ENCODE peak calls at places on chromosomes 1 and 21, in ten cellular contexts. E, V, W, T, O, Y, N, L, I and M are unnamed samples.

GRCh38 chr1:71047635-71048607 is at the start of gene PTGER3:
- DNase-seq in E (peak), V (peak), W (peak), T (peak), O (peak), Y (peak), N (peak), L (peak), I (peak), M (no peak)

GRCh38 chr1:197178998-197179397 is 32.5 kb upstream of the ASPM start:
- DNase-seq in E (peak), V (no peak), W (peak), T (no peak), O (peak), Y (no peak), N (no peak), L (no peak), I (peak), M (no peak)

GRCh38 chr1:109910123-109910962 is at the start of gene CSF1:
- DNase-seq in E (peak), V (peak), W (peak), T (peak), O (peak), Y (peak), N (peak), L (peak), I (no peak), M (peak)

GRCh38 chr21:28754127-28754611 is 238.5 kb downstream of the LTN1 start:
- DNase-seq in E (no peak), V (no peak), W (peak), T (no peak), O (peak), Y (no peak), N (peak), L (no peak), I (no peak), M (no peak)

GRCh38 chr21:36695671-36696389 is 3.1 kb upstream of the SIM2 start:
- DNase-seq in E (no peak), V (no peak), W (no peak), T (no peak), O (no peak), Y (no peak), N (peak), L (no peak), I (no peak), M (no peak)

GRCh38 chr1:212700892-212701819 is 1.5 kb upstream of the BATF3 start:
- DNase-seq in E (peak), V (peak), W (peak), T (peak), O (peak), Y (no peak), N (peak), L (no peak), I (peak), M (peak)

GRCh38 chr1:196558424-196558823 is 49.8 kb downstream of the KCNT2 start:
- DNase-seq in E (peak), V (no peak), W (peak), T (peak), O (peak), Y (no peak), N (no peak), L (no peak), I (no peak), M (peak)

GRCh38 chr1:207868252-207868768 is 42.6 kb downstream of the CD34 start:
- DNase-seq in E (peak), V (peak), W (peak), T (peak), O (peak), Y (peak), N (no peak), L (no peak), I (no peak), M (no peak)

GRCh38 chr1:91757760-91758545 is 128.0 kb downstream of the TGFBR3 start:
- DNase-seq in E (peak), V (no peak), W (peak), T (no peak), O (peak), Y (no peak), N (no peak), L (no peak), I (no peak), M (no peak)

GRCh38 chr1:17844146-17844826 is 89.2 kb downstream of the ACTL8 start:
- DNase-seq in E (no peak), V (no peak), W (no peak), T (no peak), O (no peak), Y (no peak), N (no peak), L (no peak), I (no peak), M (no peak)